ENCODE peak calls at places on chromosomes 13 and 19, in eight cellular contexts. S is ACHN; R is BE2C; K is T-cell; M is fibroblast of pulmonary artery; P is A549; A is stimulated activated CD8-positive, alpha-beta memory T cell treated with anti-CD3 and anti-CD28 coated beads, Interleukin-7, amount 100 ng/mL, for 1 hour; U is activated CD4-positive, alpha-beta T cell treated with anti-CD3 and anti-CD28 coated beads, Interleukin-2, amount 50 U/mL, for 1 hour. D is an unnamed sample.

GRCh38 chr13:32905063-32905863 is 111.0 kb upstream of the KL start:
- DNase-seq in P (no peak), R (no peak), A (no peak), M (no peak), K (no peak), U (no peak), S (no peak), D (peak)

GRCh38 chr19:55676889-55677505 is 2.0 kb downstream of the EPN1 start:
- DNase-seq in U (no peak), P (no peak), A (no peak), M (no peak), K (no peak), S (no peak), R (no peak), D (peak)

GRCh38 chr13:31733066-31733465 is 6.3 kb upstream of the RXFP2 start:
- DNase-seq in A (no peak), K (no peak), U (no peak), R (no peak), M (peak), P (no peak), S (no peak), D (no peak)

GRCh38 chr19:10961763-10962536 is 1.1 kb downstream of the SMARCA4 start:
- DNase-seq in U (no peak), M (peak), R (no peak), P (no peak), K (no peak), S (peak), A (no peak), D (no peak)

GRCh38 chr19:34960940-34961679 is 2.9 kb downstream of the ZNF792 start:
- DNase-seq in K (no peak), R (no peak), U (no peak), M (no peak), S (no peak), P (no peak), A (no peak), D (no peak)

GRCh38 chr13:99766641-99767045 is 204.9 kb downstream of the ZIC5 start:
- DNase-seq in M (no peak), U (no peak), P (no peak), R (peak), S (peak), K (no peak), A (no peak), D (no peak)

GRCh38 chr13:51286135-51287002 is 53.1 kb upstream of the SERPINE3 start:
- DNase-seq in U (peak), M (peak), K (peak), P (peak), S (peak), R (peak), A (peak), D (peak)

GRCh38 chr19:13068064-13068807 is 34.4 kb downstream of the LYL1 start:
- DNase-seq in U (no peak), M (no peak), A (no peak), K (no peak), S (no peak), R (no peak), P (no peak), D (no peak)

GRCh38 chr19:58399903-58400637 is 4.6 kb downstream of the RNF225 start:
- DNase-seq in P (no peak), U (no peak), M (no peak), A (no peak), R (no peak), K (no peak), S (no peak), D (no peak)

GRCh38 chr13:98598043-98598442 is 21.1 kb upstream of the STK24 start:
- DNase-seq in K (no peak), R (no peak), M (peak), P (no peak), A (no peak), S (no peak), U (no peak), D (no peak)

GRCh38 chr19:53511933-53512374 is 26.0 kb upstream of the ZNF331 start:
- DNase-seq in A (no peak), M (peak), K (peak), P (no peak), S (peak), U (peak), R (peak), D (peak)

D was measured in activated naive CD4-positive, alpha-beta T cell treated with anti-CD3 and anti-CD28 coated beads for 36 hours.